ENCODE peak calls at places on chromosomes 3 and 15, in nine cellular contexts. D is heart right ventricle, X is spleen, E is astrocyte, A is heart left ventricle, B is cardiac fibroblast, O is psoas muscle, I is dorsolateral prefrontal cortex, N is transverse colon. W is an unnamed sample.

GRCh38 chr3:64209866-64210609 is 15.2 kb downstream of the PRICKLE2 start:
- DNase-seq in D (peak), X (no peak), E (peak), A (peak), B (peak), O (peak), I (peak), N (peak), W (no peak)

GRCh38 chr3:183481582-183481981 is 53.2 kb upstream of the MCF2L2 start:
- DNase-seq in D (no peak), X (no peak), E (peak), A (no peak), B (peak), O (no peak), I (no peak), N (no peak), W (no peak)

GRCh38 chr15:85330941-85331588 is 49.3 kb upstream of the AKAP13 start:
- DNase-seq in D (peak), X (peak), E (peak), A (peak), B (peak), O (peak), I (no peak), N (peak), W (peak)

GRCh38 chr3:167467848-167468611 is 5.8 kb downstream of the SERPINI2 start:
- DNase-seq in D (no peak), X (no peak), E (no peak), A (no peak), B (no peak), O (no peak), I (no peak), N (no peak), W (peak)

GRCh38 chr15:70526221-70526973 is 237.0 kb downstream of the UACA start:
- DNase-seq in D (no peak), X (peak), E (peak), A (no peak), B (peak), O (peak), I (no peak), N (peak), W (no peak)

GRCh38 chr3:126129408-126129891 is 45.5 kb upstream of the SLC41A3 start:
- DNase-seq in D (peak), X (peak), E (no peak), A (no peak), B (peak), O (peak), I (peak), N (peak), W (peak)

GRCh38 chr15:48477795-48478360 is 146.6 kb downstream of the DUT start:
- DNase-seq in D (no peak), X (no peak), E (no peak), A (no peak), B (no peak), O (no peak), I (peak), N (no peak), W (no peak)

GRCh38 chr15:89199734-89200133 is 21.6 kb downstream of the RLBP1 start:
- DNase-seq in D (no peak), X (no peak), E (no peak), A (no peak), B (no peak), O (no peak), I (no peak), N (no peak), W (no peak)

GRCh38 chr3:16067837-16068471 is 106.5 kb upstream of the GALNT15 start:
- DNase-seq in D (no peak), X (no peak), E (no peak), A (no peak), B (no peak), O (no peak), I (no peak), N (no peak), W (no peak)

DNA sequence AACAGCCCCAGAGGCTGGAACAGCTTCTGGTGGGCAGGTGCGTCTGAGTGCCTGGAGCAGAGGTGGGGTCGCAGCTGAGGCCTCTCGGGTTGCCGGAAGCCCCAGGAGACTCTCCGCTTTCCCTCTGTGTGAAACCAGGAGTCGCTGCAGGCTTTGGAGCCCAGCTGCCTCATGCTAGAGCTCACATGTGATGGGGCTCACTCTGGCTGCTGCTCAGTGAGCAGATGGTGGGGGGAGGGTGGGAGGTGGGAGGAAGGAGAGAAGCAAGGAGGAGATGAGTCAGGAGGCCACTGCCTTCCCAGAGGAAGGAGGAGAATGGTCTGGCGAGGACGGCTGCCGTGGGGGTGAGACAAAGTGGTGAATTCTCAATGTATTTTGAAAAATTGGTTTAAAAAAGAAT is 290.1 kb upstream of the CHRNA7 start:
- DNase-seq in D (no peak), X (no peak), E (no peak), A (no peak), B (peak), O (no peak), I (peak), N (no peak), W (no peak)
- TF ChIP-seq CTCF in D (no peak), X (no peak), E (no peak), A (no peak), B (no peak), O (no peak), I (no peak), N (no peak), W (no peak)

GRCh38 chr15:59701880-59702279 is 12.8 kb upstream of the BNIP2 start:
- DNase-seq in D (no peak), X (no peak), E (no peak), A (no peak), B (no peak), O (no peak), I (no peak), N (no peak), W (no peak)
- H3K4me3 ChIP-seq in D (no peak), X (no peak), E (no peak), A (no peak), B (no peak), O (no peak), I (no peak), N (no peak), W (no peak)

GRCh38 chr3:38655708-38656300 is 6.3 kb upstream of the SCN5A start:
- DNase-seq in D (no peak), X (no peak), E (peak), A (no peak), B (peak), O (no peak), I (no peak), N (no peak), W (peak)
- TF ChIP-seq CTCF in D (peak), X (peak), E (peak), A (peak), B (peak), O (peak), I (peak), N (peak), W (peak)

GRCh38 chr15:34494084-34494399 is 56.4 kb upstream of the GOLGA8A start:
- DNase-seq in D (no peak), X (no peak), E (no peak), A (no peak), B (no peak), O (no peak), I (no peak), N (no peak), W (no peak)
- H3K4me3 ChIP-seq in D (no peak), X (no peak), E (no peak), A (peak), B (no peak), O (no peak), I (no peak), N (no peak), W (no peak)

W was measured in LNCaP clone FGC.